ENCODE peak calls at places on chromosomes 4 and X, in nine cellular contexts. X, T, I, Q, A, U, L, H and M are unnamed samples.
A peak's percentile ranks its signal among the peaks of the same experiment; 100 is the strongest.

GRCh38 chr4:6041794-6042193 is 23.6 kb upstream of the C4orf50 start:
- DNase-seq in L (no peak), Q (no peak), T (no peak), I (no peak), A (no peak), H (no peak), X (no peak), U (no peak), M (no peak)

GRCh38 chrX:72100051-72100755 is 31.5 kb downstream of the RTL5 start:
- DNase-seq in X (no peak), H (no peak), U (peak; percentile 84), L (no peak), I (peak; percentile 86), T (peak; percentile 6), Q (no peak), A (no peak), M (no peak)

GRCh38 chr4:59060002-59060846 is 1950.0 kb upstream of the IGFBP7 start:
- DNase-seq in Q (no peak), A (no peak), U (no peak), T (no peak), H (no peak), I (no peak), X (no peak), L (no peak), M (no peak)

GRCh38 chr4:69617083-69617694 is 22.3 kb downstream of the UGT2A2 start:
- DNase-seq in Q (no peak), H (peak; percentile 47), X (no peak), T (no peak), L (no peak), I (peak; percentile 86), A (no peak), U (peak; percentile 8), M (peak; percentile 7)

GRCh38 chr4:98046665-98047064 is 96.6 kb downstream of the STPG2 start:
- DNase-seq in U (no peak), Q (no peak), T (no peak), X (no peak), I (no peak), A (no peak), H (no peak), L (no peak), M (no peak)

GRCh38 chr4:173272987-173273386 is 61.2 kb downstream of the HMGB2 start:
- DNase-seq in L (no peak), U (no peak), A (no peak), X (no peak), Q (no peak), I (no peak), T (no peak), H (no peak), M (no peak)

GRCh38 chrX:2710496-2710895 is 19.4 kb downstream of the CD99 start:
- DNase-seq in T (no peak), U (no peak), Q (no peak), H (no peak), I (no peak), A (no peak), X (no peak), L (peak; percentile 25), M (no peak)

GRCh38 chr4:41784191-41784979 is 35.9 kb upstream of the PHOX2B start:
- DNase-seq in Q (no peak), I (no peak), H (no peak), T (no peak), U (peak; percentile 16), X (no peak), L (no peak), A (no peak), M (no peak)

GRCh38 chrX:19670854-19671620 is 155.7 kb upstream of the MAP3K15 start:
- DNase-seq in L (no peak), U (no peak), X (no peak), Q (no peak), A (peak; percentile 5), T (no peak), H (peak; percentile 79), I (no peak), M (no peak)

GRCh38 chrX:2360731-2361130 is 140.0 kb downstream of the DHRSX start:
- DNase-seq in T (no peak), L (no peak), H (no peak), X (no peak), U (no peak), I (no peak), Q (no peak), A (no peak), M (no peak)

GRCh38 chrX:17020828-17021821 is 74.7 kb downstream of the REPS2 start:
- DNase-seq in H (no peak), U (no peak), X (no peak), T (no peak), Q (no peak), I (no peak), A (no peak), L (no peak), M (no peak)

GRCh38 chr4:76562161-76562560 is 127.1 kb downstream of the SHROOM3 start:
- DNase-seq in T (no peak), X (no peak), L (no peak), I (no peak), Q (no peak), A (no peak), H (no peak), U (no peak), M (no peak)